ENCODE peak calls at places on chromosomes 2 and 18, in four cellular contexts. O is HTR-8/SVneo; K is pancreas; U is activated CD8-positive, alpha-beta memory T cell treated with anti-CD3 and anti-CD28 coated beads, Interleukin-2, amount 50 U/mL, for 4 hours. F is an unnamed sample.

GRCh38 chr2:98805412-98806265 is 74.7 kb upstream of the MGAT4A start:
- DNase-seq in O (peak; percentile 59), K (no peak), U (no peak), F (no peak)

GRCh38 chr2:55088400-55088799 is 38.1 kb upstream of the RTN4 start:
- DNase-seq in O (no peak), K (no peak), U (no peak), F (no peak)

GRCh38 chr2:157052685-157053224 is 204.8 kb upstream of the GALNT5 start:
- DNase-seq in O (peak; percentile 37), K (no peak), U (no peak), F (no peak)

GRCh38 chr2:216344958-216345315 is 27.3 kb downstream of the MARCHF4 start:
- DNase-seq in O (no peak), K (no peak), U (no peak), F (no peak)

GRCh38 chr2:149534674-149535073 is 52.9 kb downstream of the MMADHC start:
- DNase-seq in O (no peak), K (no peak), U (no peak), F (no peak)

GRCh38 chr18:70425236-70425635 is 136.4 kb downstream of the SOCS6 start:
- DNase-seq in O (no peak), K (no peak), U (no peak), F (no peak)

GRCh38 chr2:238914648-238915015 is 66.7 kb downstream of the TWIST2 start:
- DNase-seq in O (peak; percentile 31), K (no peak), U (peak; percentile 3), F (no peak)

GRCh38 chr2:106261871-106262321 is 67.8 kb upstream of the UXS1 start:
- DNase-seq in O (no peak), K (no peak), U (no peak), F (no peak)

GRCh38 chr2:217714268-217714643 is 288.5 kb downstream of the TNS1 start:
- DNase-seq in O (no peak), K (no peak), U (no peak), F (no peak)

F was measured in H9.